ENCODE peak calls at places on chromosomes 11 and 22, in nine cellular contexts. One of them, this sample, is unnamed.

GRCh38 chr11:62554377-62554776 is 7.8 kb upstream of the AHNAK start:
- DNase-seq in left ventricle myocardium inferior: peak; percentile 30
- DNase-seq in uterus: no peak
- DNase-seq in tibial artery: peak; percentile 56
- DNase-seq in CD4-positive, CD25-positive, alpha-beta regulatory T cell: no peak
- DNase-seq in upper lobe of left lung: no peak
- DNase-seq in esophagus muscularis mucosa: no peak
- DNase-seq in stomach: no peak
- DNase-seq in endothelial cell of umbilical vein: no peak
- DNase-seq in this sample: no peak

GRCh38 chr11:86134580-86135318 is 65.9 kb upstream of the PICALM start:
- DNase-seq in upper lobe of left lung: no peak
- DNase-seq in esophagus muscularis mucosa: no peak
- DNase-seq in stomach: no peak
- DNase-seq in uterus: no peak
- DNase-seq in left ventricle myocardium inferior: no peak
- DNase-seq in tibial artery: no peak
- DNase-seq in endothelial cell of umbilical vein: no peak
- DNase-seq in CD4-positive, CD25-positive, alpha-beta regulatory T cell: no peak
- DNase-seq in this sample: no peak

GRCh38 chr22:37121887-37122591 is 12.5 kb upstream of the TMPRSS6 start:
- DNase-seq in CD4-positive, CD25-positive, alpha-beta regulatory T cell: peak; percentile 88
- DNase-seq in tibial artery: no peak
- DNase-seq in uterus: no peak
- DNase-seq in stomach: peak; percentile 32
- DNase-seq in endothelial cell of umbilical vein: peak; percentile 46
- DNase-seq in left ventricle myocardium inferior: no peak
- DNase-seq in esophagus muscularis mucosa: no peak
- DNase-seq in upper lobe of left lung: no peak
- DNase-seq in this sample: no peak

GRCh38 chr11:313787-314547 is at the start of gene IFITM1:
- DNase-seq in left ventricle myocardium inferior: no peak
- DNase-seq in stomach: no peak
- DNase-seq in CD4-positive, CD25-positive, alpha-beta regulatory T cell: no peak
- DNase-seq in upper lobe of left lung: no peak
- DNase-seq in uterus: no peak
- DNase-seq in tibial artery: no peak
- DNase-seq in endothelial cell of umbilical vein: peak; percentile 57
- DNase-seq in esophagus muscularis mucosa: no peak
- DNase-seq in this sample: no peak

GRCh38 chr11:10856689-10857603 is 907 bp downstream of the ZBED5 start:
- DNase-seq in stomach: peak; percentile 27
- DNase-seq in upper lobe of left lung: no peak
- DNase-seq in uterus: no peak
- DNase-seq in left ventricle myocardium inferior: peak; percentile 30
- DNase-seq in CD4-positive, CD25-positive, alpha-beta regulatory T cell: peak; percentile 21
- DNase-seq in esophagus muscularis mucosa: no peak
- DNase-seq in endothelial cell of umbilical vein: peak; percentile 52
- DNase-seq in tibial artery: peak; percentile 47
- DNase-seq in this sample: no peak

GRCh38 chr11:70778828-70779365 is 380.6 kb downstream of the CTTN start:
- DNase-seq in CD4-positive, CD25-positive, alpha-beta regulatory T cell: no peak
- DNase-seq in left ventricle myocardium inferior: no peak
- DNase-seq in endothelial cell of umbilical vein: no peak
- DNase-seq in esophagus muscularis mucosa: no peak
- DNase-seq in tibial artery: no peak
- DNase-seq in stomach: no peak
- DNase-seq in upper lobe of left lung: no peak
- DNase-seq in uterus: no peak
- DNase-seq in this sample: no peak

GRCh38 chr11:8122173-8122572 is 41.2 kb downstream of the TUB start:
- DNase-seq in tibial artery: no peak
- DNase-seq in uterus: no peak
- DNase-seq in stomach: no peak
- DNase-seq in left ventricle myocardium inferior: no peak
- DNase-seq in upper lobe of left lung: no peak
- DNase-seq in endothelial cell of umbilical vein: no peak
- DNase-seq in esophagus muscularis mucosa: no peak
- DNase-seq in CD4-positive, CD25-positive, alpha-beta regulatory T cell: no peak
- DNase-seq in this sample: no peak

GRCh38 chr22:49517721-49518120 is 310.0 kb downstream of the BRD1 start:
- DNase-seq in upper lobe of left lung: no peak
- DNase-seq in CD4-positive, CD25-positive, alpha-beta regulatory T cell: no peak
- DNase-seq in left ventricle myocardium inferior: no peak
- DNase-seq in endothelial cell of umbilical vein: no peak
- DNase-seq in tibial artery: no peak
- DNase-seq in esophagus muscularis mucosa: no peak
- DNase-seq in stomach: no peak
- DNase-seq in uterus: no peak
- DNase-seq in this sample: no peak

GRCh38 chr11:19578871-19579270 is 133.8 kb upstream of the NAV2 start:
- DNase-seq in stomach: no peak
- DNase-seq in tibial artery: no peak
- DNase-seq in upper lobe of left lung: no peak
- DNase-seq in CD4-positive, CD25-positive, alpha-beta regulatory T cell: no peak
- DNase-seq in left ventricle myocardium inferior: no peak
- DNase-seq in esophagus muscularis mucosa: no peak
- DNase-seq in endothelial cell of umbilical vein: no peak
- DNase-seq in uterus: no peak
- DNase-seq in this sample: no peak

GRCh38 chr11:134170909-134171281 is 52.9 kb downstream of the NCAPD3 start:
- DNase-seq in CD4-positive, CD25-positive, alpha-beta regulatory T cell: no peak
- DNase-seq in esophagus muscularis mucosa: no peak
- DNase-seq in uterus: no peak
- DNase-seq in endothelial cell of umbilical vein: no peak
- DNase-seq in stomach: no peak
- DNase-seq in tibial artery: no peak
- DNase-seq in left ventricle myocardium inferior: no peak
- DNase-seq in upper lobe of left lung: no peak
- DNase-seq in this sample: no peak

GRCh38 chr11:110251837-110252236 is 44.6 kb downstream of the RDX start:
- DNase-seq in CD4-positive, CD25-positive, alpha-beta regulatory T cell: no peak
- DNase-seq in endothelial cell of umbilical vein: peak; percentile 90
- DNase-seq in tibial artery: no peak
- DNase-seq in uterus: no peak
- DNase-seq in upper lobe of left lung: no peak
- DNase-seq in stomach: peak; percentile 49
- DNase-seq in left ventricle myocardium inferior: no peak
- DNase-seq in esophagus muscularis mucosa: no peak
- DNase-seq in this sample: no peak

GRCh38 chr22:39215430-39216142 is 29.2 kb downstream of the PDGFB start:
- DNase-seq in stomach: no peak
- DNase-seq in left ventricle myocardium inferior: no peak
- DNase-seq in endothelial cell of umbilical vein: no peak
- DNase-seq in CD4-positive, CD25-positive, alpha-beta regulatory T cell: no peak
- DNase-seq in uterus: no peak
- DNase-seq in esophagus muscularis mucosa: no peak
- DNase-seq in tibial artery: no peak
- DNase-seq in upper lobe of left lung: no peak
- DNase-seq in this sample: peak; percentile 32

GRCh38 chr22:38681784-38682335 is at the start of gene TOMM22:
- DNase-seq in upper lobe of left lung: peak; percentile 96
- DNase-seq in endothelial cell of umbilical vein: peak; percentile 88
- DNase-seq in uterus: peak; percentile 87
- DNase-seq in left ventricle myocardium inferior: peak; percentile 88
- DNase-seq in CD4-positive, CD25-positive, alpha-beta regulatory T cell: peak; percentile 77
- DNase-seq in esophagus muscularis mucosa: peak; percentile 96
- DNase-seq in tibial artery: peak; percentile 82
- DNase-seq in stomach: peak; percentile 91
- DNase-seq in this sample: peak; percentile 86

GRCh38 chr22:40425082-40425481 is 54.7 kb downstream of the SGSM3 start:
- DNase-seq in endothelial cell of umbilical vein: no peak
- DNase-seq in uterus: no peak
- DNase-seq in left ventricle myocardium inferior: peak; percentile 6
- DNase-seq in tibial artery: no peak
- DNase-seq in stomach: no peak
- DNase-seq in upper lobe of left lung: no peak
- DNase-seq in esophagus muscularis mucosa: no peak
- DNase-seq in CD4-positive, CD25-positive, alpha-beta regulatory T cell: no peak
- DNase-seq in this sample: no peak
- H3K4me1 ChIP-seq in endothelial cell of umbilical vein: no peaks in the 10 kb centered on the region
- H3K4me1 ChIP-seq in uterus: no peaks in the 10 kb centered on the region
- H3K4me1 ChIP-seq in left ventricle myocardium inferior: peaks cover 31% of the 10 kb centered on the region
- H3K4me1 ChIP-seq in tibial artery: no peaks in the 10 kb centered on the region
- H3K4me1 ChIP-seq in stomach: peaks cover 13% of the 10 kb centered on the region
- H3K4me1 ChIP-seq in upper lobe of left lung: no peaks in the 10 kb centered on the region
- H3K4me1 ChIP-seq in esophagus muscularis mucosa: peaks cover 20% of the 10 kb centered on the region
- H3K4me1 ChIP-seq in CD4-positive, CD25-positive, alpha-beta regulatory T cell: no peaks in the 10 kb centered on the region
- H3K4me1 ChIP-seq in this sample: no peaks in the 10 kb centered on the region

DNA sequence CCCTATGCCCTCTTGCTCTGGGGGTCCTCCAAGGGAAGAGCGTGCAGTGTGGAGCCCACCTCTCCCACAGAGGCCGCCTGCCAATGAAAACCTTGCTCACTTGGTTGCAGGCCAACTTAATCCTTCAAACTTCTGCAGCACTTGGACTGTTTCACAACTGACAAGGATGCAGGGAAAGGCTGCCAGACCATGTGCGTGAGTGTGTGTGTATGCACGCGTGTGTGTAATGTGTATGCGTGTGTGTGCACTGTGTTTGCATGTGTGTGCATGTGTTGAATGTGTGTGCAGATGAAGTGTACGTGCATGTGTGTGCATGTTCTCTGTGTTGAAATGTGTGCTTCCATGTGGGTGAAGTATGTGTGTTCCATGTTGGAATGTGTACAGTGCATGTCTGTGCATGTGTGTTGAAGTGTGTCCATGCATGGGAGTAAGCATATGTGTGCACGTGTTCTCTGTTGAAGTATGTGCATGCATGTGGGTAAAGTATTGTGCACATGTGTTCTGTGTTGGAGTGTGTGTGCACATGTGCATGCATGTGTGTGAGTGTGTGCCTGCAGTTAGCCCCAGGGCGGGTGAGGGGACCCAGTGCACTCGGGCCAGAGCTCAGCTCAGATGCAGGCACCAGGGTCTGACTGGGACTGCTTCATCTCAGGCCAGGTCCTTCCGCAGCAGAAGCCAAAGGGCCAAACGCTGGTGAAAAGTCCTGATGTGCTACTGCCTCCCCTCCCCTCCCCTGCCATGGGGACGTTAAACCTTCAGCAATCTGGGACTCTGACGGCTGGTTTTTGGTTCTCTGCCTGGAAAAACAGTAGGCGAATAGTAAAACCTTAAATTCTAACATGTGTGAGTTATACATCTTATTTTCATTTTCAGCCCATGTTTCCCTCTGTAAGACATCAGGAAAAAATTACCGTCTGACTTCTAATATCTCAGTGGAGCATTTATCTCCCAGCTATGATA is 72.0 kb downstream of the FLI1 start:
- DNase-seq in esophagus muscularis mucosa: no peak
- DNase-seq in CD4-positive, CD25-positive, alpha-beta regulatory T cell: no peak
- DNase-seq in uterus: no peak
- DNase-seq in endothelial cell of umbilical vein: no peak
- DNase-seq in left ventricle myocardium inferior: no peak
- DNase-seq in tibial artery: no peak
- DNase-seq in upper lobe of left lung: no peak
- DNase-seq in stomach: no peak
- DNase-seq in this sample: no peak
- H3K36me3 ChIP-seq in esophagus muscularis mucosa: peaks cover 90% of the 10 kb centered on the region
- H3K36me3 ChIP-seq in CD4-positive, CD25-positive, alpha-beta regulatory T cell: peaks cover 95% of the 10 kb centered on the region
- H3K36me3 ChIP-seq in uterus: no peaks in the 10 kb centered on the region
- H3K36me3 ChIP-seq in endothelial cell of umbilical vein: peaks cover 80% of the 10 kb centered on the region
- H3K36me3 ChIP-seq in left ventricle myocardium inferior: peaks cover 49% of the 10 kb centered on the region
- H3K36me3 ChIP-seq in tibial artery: no peaks in the 10 kb centered on the region
- H3K36me3 ChIP-seq in upper lobe of left lung: peaks cover 55% of the 10 kb centered on the region
- H3K36me3 ChIP-seq in stomach: peaks cover 82% of the 10 kb centered on the region
- H3K36me3 ChIP-seq in this sample: no peaks in the 10 kb centered on the region

GRCh38 chr11:32018672-32019071 is 72.2 kb upstream of the RCN1 start:
- DNase-seq in endothelial cell of umbilical vein: no peak
- DNase-seq in esophagus muscularis mucosa: no peak
- DNase-seq in left ventricle myocardium inferior: no peak
- DNase-seq in uterus: no peak
- DNase-seq in CD4-positive, CD25-positive, alpha-beta regulatory T cell: no peak
- DNase-seq in upper lobe of left lung: no peak
- DNase-seq in tibial artery: no peak
- DNase-seq in stomach: no peak
- DNase-seq in this sample: no peak
- H3K27me3 ChIP-seq in endothelial cell of umbilical vein: peaks cover 3% of the 10 kb centered on the region
- H3K27me3 ChIP-seq in esophagus muscularis mucosa: no peaks in the 10 kb centered on the region
- H3K27me3 ChIP-seq in left ventricle myocardium inferior: peaks cover 49% of the 10 kb centered on the region
- H3K27me3 ChIP-seq in uterus: no peaks in the 10 kb centered on the region
- H3K27me3 ChIP-seq in CD4-positive, CD25-positive, alpha-beta regulatory T cell: peaks cover 2% of the 10 kb centered on the region
- H3K27me3 ChIP-seq in upper lobe of left lung: no peaks in the 10 kb centered on the region
- H3K27me3 ChIP-seq in tibial artery: no peaks in the 10 kb centered on the region
- H3K27me3 ChIP-seq in stomach: no peaks in the 10 kb centered on the region
- H3K27me3 ChIP-seq in this sample: peaks cover 14% of the 10 kb centered on the region

DNA sequence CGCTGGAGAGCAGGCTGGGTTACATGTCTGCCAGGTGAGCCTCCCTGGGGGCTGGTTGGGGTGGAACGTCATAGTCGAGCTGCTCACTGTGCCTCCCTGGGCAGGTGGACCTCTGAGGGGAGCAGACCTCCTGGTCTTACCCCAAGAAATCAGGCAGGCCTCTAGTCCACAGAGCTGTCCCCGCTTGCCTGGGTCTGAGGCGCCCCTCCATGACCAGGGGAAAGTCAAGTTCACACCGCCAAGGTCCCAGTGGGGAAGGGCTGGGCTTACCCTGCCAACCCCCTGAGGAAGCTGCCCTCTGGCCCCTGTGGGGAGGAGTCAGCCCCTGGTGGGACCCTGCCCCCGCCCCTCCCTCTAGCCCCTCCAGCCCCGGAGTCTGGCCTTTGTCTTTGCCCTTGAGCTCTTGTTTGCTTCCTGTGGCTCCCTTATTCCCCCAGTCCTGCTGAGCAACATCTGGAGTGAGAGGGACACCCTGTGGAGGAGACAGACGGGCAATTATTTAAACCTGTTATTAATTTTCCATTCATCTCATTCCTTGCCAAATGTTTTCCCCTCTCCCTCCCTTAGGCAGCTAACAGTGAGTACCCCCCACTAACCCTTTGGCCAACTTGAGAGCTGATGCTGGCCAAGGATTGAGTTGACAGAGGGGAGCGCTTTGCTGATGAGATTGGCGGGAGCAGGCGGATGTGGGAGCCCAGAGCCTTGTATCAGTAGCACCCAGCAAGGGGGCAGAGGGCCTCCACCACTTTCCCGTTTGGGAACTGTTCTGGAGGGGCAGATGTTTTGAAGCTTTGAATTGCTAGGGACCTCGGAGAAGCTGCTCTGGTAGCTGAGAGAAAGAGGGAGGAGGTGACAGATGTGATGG is 83.4 kb downstream of the CEP164 start:
- DNase-seq in upper lobe of left lung: no peak
- DNase-seq in CD4-positive, CD25-positive, alpha-beta regulatory T cell: no peak
- DNase-seq in endothelial cell of umbilical vein: no peak
- DNase-seq in uterus: no peak
- DNase-seq in stomach: no peak
- DNase-seq in left ventricle myocardium inferior: no peak
- DNase-seq in tibial artery: no peak
- DNase-seq in esophagus muscularis mucosa: no peak
- DNase-seq in this sample: no peak
- H3K4me1 ChIP-seq in upper lobe of left lung: no peaks in the 10 kb centered on the region
- H3K4me1 ChIP-seq in CD4-positive, CD25-positive, alpha-beta regulatory T cell: no peaks in the 10 kb centered on the region
- H3K4me1 ChIP-seq in endothelial cell of umbilical vein: no peaks in the 10 kb centered on the region
- H3K4me1 ChIP-seq in uterus: no peaks in the 10 kb centered on the region
- H3K4me1 ChIP-seq in stomach: no peaks in the 10 kb centered on the region
- H3K4me1 ChIP-seq in left ventricle myocardium inferior: no peaks in the 10 kb centered on the region
- H3K4me1 ChIP-seq in tibial artery: no peaks in the 10 kb centered on the region
- H3K4me1 ChIP-seq in esophagus muscularis mucosa: no peaks in the 10 kb centered on the region
- H3K4me1 ChIP-seq in this sample: no peaks in the 10 kb centered on the region

DNA sequence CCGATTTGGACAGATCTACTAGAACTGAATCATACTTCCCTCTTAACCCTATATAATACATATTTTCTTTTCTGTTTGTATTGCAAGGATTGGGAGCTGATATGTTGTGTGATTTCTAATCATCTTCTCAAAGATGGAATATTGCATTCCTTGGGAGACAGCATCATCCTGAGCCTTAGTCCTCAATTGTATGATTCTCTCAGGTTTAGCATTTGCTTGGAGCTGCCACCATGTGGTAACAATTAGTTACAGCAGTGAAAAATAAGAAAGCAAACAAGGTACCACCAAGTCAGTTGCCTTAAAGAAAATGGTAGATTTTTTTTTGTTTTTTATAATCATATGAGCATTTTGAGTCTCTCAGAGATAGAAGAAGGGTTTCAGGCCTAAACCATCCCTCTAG is 11.9 kb downstream of the SNX19 start:
- DNase-seq in upper lobe of left lung: no peak
- DNase-seq in endothelial cell of umbilical vein: no peak
- DNase-seq in stomach: no peak
- DNase-seq in CD4-positive, CD25-positive, alpha-beta regulatory T cell: no peak
- DNase-seq in esophagus muscularis mucosa: no peak
- DNase-seq in tibial artery: no peak
- DNase-seq in uterus: no peak
- DNase-seq in left ventricle myocardium inferior: no peak
- DNase-seq in this sample: no peak
- H3K36me3 ChIP-seq in upper lobe of left lung: peaks cover 94% of the 10 kb centered on the region
- H3K36me3 ChIP-seq in endothelial cell of umbilical vein: peaks cover 30% of the 10 kb centered on the region
- H3K36me3 ChIP-seq in stomach: peaks cover 97% of the 10 kb centered on the region
- H3K36me3 ChIP-seq in CD4-positive, CD25-positive, alpha-beta regulatory T cell: peaks cover 99% of the 10 kb centered on the region
- H3K36me3 ChIP-seq in esophagus muscularis mucosa: peaks cover 100% of the 10 kb centered on the region
- H3K36me3 ChIP-seq in tibial artery: peaks cover 88% of the 10 kb centered on the region
- H3K36me3 ChIP-seq in uterus: no peaks in the 10 kb centered on the region
- H3K36me3 ChIP-seq in left ventricle myocardium inferior: peaks cover 96% of the 10 kb centered on the region
- H3K36me3 ChIP-seq in this sample: peaks cover 100% of the 10 kb centered on the region